ENCODE peak calls at places on chromosome 21, in five cellular contexts. One of them, this sample, is unnamed.

GRCh38 chr21:38989745-38990423 is 184.2 kb downstream of the ETS2 start:
- DNase-seq in keratinocyte: peak
- DNase-seq in fibroblast of mammary gland: peak
- DNase-seq in AG09319: peak
- DNase-seq in GM10248: no peak
- DNase-seq in this sample: no peak

GRCh38 chr21:45816794-45817193 is 164.8 kb upstream of the COL6A1 start:
- DNase-seq in keratinocyte: no peak
- DNase-seq in fibroblast of mammary gland: no peak
- DNase-seq in AG09319: no peak
- DNase-seq in GM10248: no peak
- DNase-seq in this sample: no peak

GRCh38 chr21:19557046-19557445 is 1153.5 kb upstream of the TMPRSS15 start:
- DNase-seq in keratinocyte: no peak
- DNase-seq in fibroblast of mammary gland: no peak
- DNase-seq in AG09319: no peak
- DNase-seq in GM10248: no peak
- DNase-seq in this sample: no peak

GRCh38 chr21:21232320-21232719 is 234.1 kb downstream of the NCAM2 start:
- DNase-seq in keratinocyte: no peak
- DNase-seq in fibroblast of mammary gland: peak
- DNase-seq in AG09319: peak
- DNase-seq in GM10248: no peak
- DNase-seq in this sample: no peak

GRCh38 chr21:25907573-25908275 is 173.0 kb downstream of the GABPA start:
- DNase-seq in keratinocyte: no peak
- DNase-seq in fibroblast of mammary gland: no peak
- DNase-seq in AG09319: no peak
- DNase-seq in GM10248: no peak
- DNase-seq in this sample: no peak

GRCh38 chr21:46613391-46613790 is 8.5 kb upstream of the S100B start:
- DNase-seq in keratinocyte: no peak
- DNase-seq in fibroblast of mammary gland: no peak
- DNase-seq in AG09319: no peak
- DNase-seq in GM10248: no peak
- DNase-seq in this sample: no peak

GRCh38 chr21:26115899-26116298 is 54.7 kb downstream of the APP start:
- DNase-seq in keratinocyte: no peak
- DNase-seq in fibroblast of mammary gland: peak
- DNase-seq in AG09319: peak
- DNase-seq in GM10248: no peak
- DNase-seq in this sample: no peak

GRCh38 chr21:17146426-17146825 is 366.4 kb upstream of the CXADR start:
- DNase-seq in keratinocyte: no peak
- DNase-seq in fibroblast of mammary gland: no peak
- DNase-seq in AG09319: no peak
- DNase-seq in GM10248: no peak
- DNase-seq in this sample: no peak

GRCh38 chr21:38669186-38669585 is 136.5 kb upstream of the ETS2 start:
- DNase-seq in keratinocyte: no peak
- DNase-seq in fibroblast of mammary gland: peak
- DNase-seq in AG09319: no peak
- DNase-seq in GM10248: peak
- DNase-seq in this sample: peak

GRCh38 chr21:25733859-25734653 is 648 bp downstream of the ATP5PF start:
- DNase-seq in keratinocyte: no peak
- DNase-seq in fibroblast of mammary gland: peak
- DNase-seq in AG09319: no peak
- DNase-seq in GM10248: no peak
- DNase-seq in this sample: peak

GRCh38 chr21:32382108-32382601 is 10.7 kb downstream of the URB1 start:
- DNase-seq in keratinocyte: no peak
- DNase-seq in fibroblast of mammary gland: peak
- DNase-seq in AG09319: peak
- DNase-seq in GM10248: no peak
- DNase-seq in this sample: no peak

GRCh38 chr21:16198546-16198945 is 468.8 kb downstream of the USP25 start:
- DNase-seq in keratinocyte: no peak
- DNase-seq in fibroblast of mammary gland: peak
- DNase-seq in AG09319: no peak
- DNase-seq in GM10248: no peak
- DNase-seq in this sample: no peak

GRCh38 chr21:35578350-35578782 is 482.0 kb downstream of the SETD4 start:
- DNase-seq in keratinocyte: no peak
- DNase-seq in fibroblast of mammary gland: peak
- DNase-seq in AG09319: peak
- DNase-seq in GM10248: no peak
- DNase-seq in this sample: no peak

GRCh38 chr21:10272216-10272615 is 249.2 kb upstream of the TPTE start:
- DNase-seq in keratinocyte: no peak
- DNase-seq in fibroblast of mammary gland: no peak
- DNase-seq in AG09319: no peak
- DNase-seq in GM10248: peak
- DNase-seq in this sample: no peak

DNA sequence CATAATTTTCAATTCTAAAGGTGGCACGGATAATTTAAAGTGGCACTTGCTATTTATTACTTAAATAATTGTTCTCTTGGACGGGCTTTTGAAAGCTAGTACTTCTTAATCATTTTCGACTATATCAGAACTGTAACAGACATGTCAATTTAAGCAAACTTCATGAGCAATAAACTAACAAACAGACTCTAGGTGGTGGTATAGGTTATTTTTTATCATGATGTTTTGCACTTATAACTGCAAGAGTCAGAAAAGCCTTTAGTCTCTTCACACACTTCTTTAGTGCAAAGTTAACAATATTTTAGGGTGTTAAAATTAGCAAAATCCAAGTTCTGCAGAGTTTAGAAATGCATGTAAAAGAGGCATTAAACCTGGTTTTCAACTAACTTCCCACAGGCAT is 2.2 kb downstream of the NRIP1 start:
- DNase-seq in keratinocyte: no peak
- DNase-seq in fibroblast of mammary gland: peak
- DNase-seq in AG09319: no peak
- DNase-seq in GM10248: peak
- DNase-seq in this sample: peak
- TF ChIP-seq CTCF in keratinocyte: peak
- TF ChIP-seq CTCF in fibroblast of mammary gland: peak
- TF ChIP-seq CTCF in AG09319: no peak
- TF ChIP-seq CTCF in GM10248: no peak
- TF ChIP-seq CTCF in this sample: no peak

GRCh38 chr21:42423197-42423675 is 19.5 kb downstream of the UBASH3A start:
- DNase-seq in keratinocyte: no peak
- DNase-seq in fibroblast of mammary gland: no peak
- DNase-seq in AG09319: no peak
- DNase-seq in GM10248: peak
- DNase-seq in this sample: peak

GRCh38 chr21:42417533-42417932 is 13.8 kb downstream of the UBASH3A start:
- DNase-seq in keratinocyte: no peak
- DNase-seq in fibroblast of mammary gland: no peak
- DNase-seq in AG09319: no peak
- DNase-seq in GM10248: no peak
- DNase-seq in this sample: peak

GRCh38 chr21:42423685-42424084 is 20.0 kb downstream of the UBASH3A start:
- DNase-seq in keratinocyte: no peak
- DNase-seq in fibroblast of mammary gland: no peak
- DNase-seq in AG09319: no peak
- DNase-seq in GM10248: no peak
- DNase-seq in this sample: no peak

GRCh38 chr21:42419845-42420244 is 16.1 kb downstream of the UBASH3A start:
- DNase-seq in keratinocyte: no peak
- DNase-seq in fibroblast of mammary gland: no peak
- DNase-seq in AG09319: no peak
- DNase-seq in GM10248: no peak
- DNase-seq in this sample: no peak

DNA sequence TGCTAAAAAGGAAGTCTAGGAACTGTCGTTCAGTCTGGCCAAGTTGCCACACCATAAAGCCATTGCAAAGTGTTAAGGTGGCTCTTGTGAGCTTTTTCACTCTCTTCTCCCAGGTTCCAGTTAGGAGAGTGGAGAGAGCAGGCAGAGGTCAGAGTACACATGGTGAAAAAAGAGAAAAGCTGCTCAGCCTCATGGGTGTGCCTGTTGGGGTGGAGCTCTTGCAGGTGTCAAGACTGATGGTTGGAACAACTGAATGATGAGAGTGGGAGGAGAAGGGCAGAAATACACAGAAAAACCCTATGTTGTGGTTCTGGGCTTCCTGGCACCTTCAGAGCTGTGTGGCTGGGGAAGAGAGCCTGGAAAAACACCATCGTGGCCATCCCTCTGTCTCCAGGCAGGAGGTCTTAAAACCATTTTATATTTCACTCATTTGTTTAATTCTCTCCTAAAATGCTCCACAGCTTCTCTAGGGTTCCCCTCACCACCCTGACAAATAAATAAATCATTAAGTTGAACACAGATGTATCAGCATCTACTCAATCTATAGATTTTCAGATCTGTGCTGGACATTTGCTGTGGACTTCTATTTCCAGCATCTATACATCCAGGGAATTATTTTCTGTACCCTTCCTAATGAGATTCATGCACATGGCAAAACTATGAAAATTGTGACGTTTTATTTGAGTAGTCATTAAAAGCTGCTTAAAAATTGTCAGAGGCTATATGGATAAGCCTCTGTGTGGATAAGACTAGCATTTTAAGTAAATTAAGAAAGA is 17.5 kb downstream of the UBASH3A start:
- DNase-seq in keratinocyte: no peak
- DNase-seq in fibroblast of mammary gland: no peak
- DNase-seq in AG09319: no peak
- DNase-seq in GM10248: no peak
- DNase-seq in this sample: no peak
- TF ChIP-seq CTCF in keratinocyte: no peak
- TF ChIP-seq CTCF in fibroblast of mammary gland: no peak
- TF ChIP-seq CTCF in AG09319: no peak
- TF ChIP-seq CTCF in GM10248: no peak
- TF ChIP-seq CTCF in this sample: no peak

GRCh38 chr21:44487831-44488230 is 32.5 kb downstream of the LRRC3 start:
- DNase-seq in keratinocyte: no peak
- DNase-seq in fibroblast of mammary gland: peak
- DNase-seq in AG09319: no peak
- DNase-seq in GM10248: no peak
- DNase-seq in this sample: peak
- TF ChIP-seq CTCF in keratinocyte: peak
- TF ChIP-seq CTCF in fibroblast of mammary gland: peak
- TF ChIP-seq CTCF in AG09319: peak
- TF ChIP-seq CTCF in GM10248: peak
- TF ChIP-seq CTCF in this sample: peak

DNA sequence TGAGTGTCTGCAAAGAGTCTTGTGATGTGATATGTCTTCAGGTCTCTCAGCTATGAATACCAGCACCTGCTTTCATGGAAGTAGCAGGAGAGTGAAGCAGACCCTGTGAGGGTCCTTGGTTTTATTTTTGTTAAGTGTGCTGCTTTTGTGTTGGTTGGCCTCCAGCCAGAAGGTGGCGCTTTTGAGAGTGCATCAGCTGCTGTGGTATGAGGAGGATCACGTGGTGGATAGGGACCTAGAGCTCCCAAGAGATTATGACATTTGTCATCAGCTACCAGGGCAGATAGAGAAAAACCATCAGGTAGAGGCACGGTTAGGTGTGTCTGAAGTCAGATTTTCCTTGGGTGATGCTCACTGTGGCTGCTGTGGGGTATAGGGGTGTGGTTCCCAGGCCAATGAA is 1232.1 kb downstream of the MRPL39 start:
- DNase-seq in keratinocyte: no peak
- DNase-seq in fibroblast of mammary gland: no peak
- DNase-seq in AG09319: no peak
- DNase-seq in GM10248: no peak
- DNase-seq in this sample: no peak
- TF ChIP-seq CTCF in keratinocyte: no peak
- TF ChIP-seq CTCF in fibroblast of mammary gland: no peak
- TF ChIP-seq CTCF in AG09319: no peak
- TF ChIP-seq CTCF in GM10248: no peak
- TF ChIP-seq CTCF in this sample: no peak

GRCh38 chr21:33645730-33646129 is 3.4 kb downstream of the ITSN1 start:
- DNase-seq in keratinocyte: no peak
- DNase-seq in fibroblast of mammary gland: no peak
- DNase-seq in AG09319: no peak
- DNase-seq in GM10248: no peak
- DNase-seq in this sample: no peak
- TF ChIP-seq CTCF in keratinocyte: no peak
- TF ChIP-seq CTCF in fibroblast of mammary gland: no peak
- TF ChIP-seq CTCF in AG09319: no peak
- TF ChIP-seq CTCF in GM10248: no peak
- TF ChIP-seq CTCF in this sample: no peak

GRCh38 chr21:36973986-36974850 is 7.7 kb upstream of the HLCS start:
- DNase-seq in keratinocyte: no peak
- DNase-seq in fibroblast of mammary gland: no peak
- DNase-seq in AG09319: no peak
- DNase-seq in GM10248: no peak
- DNase-seq in this sample: no peak

GRCh38 chr21:36976228-36976627 is 9.8 kb upstream of the HLCS start:
- DNase-seq in keratinocyte: no peak
- DNase-seq in fibroblast of mammary gland: no peak
- DNase-seq in AG09319: no peak
- DNase-seq in GM10248: no peak
- DNase-seq in this sample: no peak

GRCh38 chr21:36980280-36981048 is 14.0 kb upstream of the HLCS start:
- DNase-seq in keratinocyte: no peak
- DNase-seq in fibroblast of mammary gland: peak
- DNase-seq in AG09319: no peak
- DNase-seq in GM10248: peak
- DNase-seq in this sample: no peak

GRCh38 chr21:36974851-36975192 is 8.4 kb upstream of the HLCS start:
- DNase-seq in keratinocyte: no peak
- DNase-seq in fibroblast of mammary gland: no peak
- DNase-seq in AG09319: no peak
- DNase-seq in GM10248: no peak
- DNase-seq in this sample: no peak

DNA sequence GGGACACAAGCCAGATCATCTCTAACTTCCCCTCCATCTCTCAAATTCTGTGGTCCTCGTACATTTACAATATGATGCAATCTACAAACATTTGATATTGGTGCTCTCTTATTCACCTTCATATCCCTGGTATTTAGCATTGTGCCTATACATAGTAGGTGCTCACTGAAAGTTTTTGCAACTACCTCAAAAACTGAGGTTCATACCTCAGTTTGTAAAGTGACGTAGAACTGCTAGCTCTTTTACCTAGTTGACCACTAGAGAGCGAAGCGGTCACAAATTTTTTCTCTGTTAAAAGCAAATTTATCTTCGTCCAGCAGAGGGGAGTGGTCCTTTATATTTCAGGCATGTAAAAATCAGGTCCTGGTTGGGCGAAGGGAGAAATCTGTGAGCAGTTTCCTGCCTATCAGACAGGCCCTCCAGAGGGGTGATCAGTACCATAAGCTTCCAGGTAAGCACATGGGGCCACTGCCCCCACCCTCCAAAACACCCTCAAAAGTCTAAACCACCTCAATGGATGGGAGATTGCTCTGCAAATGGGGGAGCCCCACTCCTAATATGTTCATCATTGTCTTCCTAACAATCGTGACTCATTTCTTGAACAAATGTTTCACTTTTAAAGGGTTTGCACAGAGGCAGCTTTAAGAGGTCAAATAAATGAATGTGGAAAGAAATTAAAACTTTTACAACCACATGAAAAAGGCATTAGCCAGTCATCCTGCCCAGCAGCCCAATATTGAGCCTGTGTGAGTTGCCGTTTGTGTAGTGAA is 10.6 kb upstream of the HLCS start:
- DNase-seq in keratinocyte: no peak
- DNase-seq in fibroblast of mammary gland: peak
- DNase-seq in AG09319: peak
- DNase-seq in GM10248: peak
- DNase-seq in this sample: peak
- TF ChIP-seq CTCF in keratinocyte: no peak
- TF ChIP-seq CTCF in fibroblast of mammary gland: peak
- TF ChIP-seq CTCF in AG09319: peak
- TF ChIP-seq CTCF in GM10248: peak
- TF ChIP-seq CTCF in this sample: peak

GRCh38 chr21:40615503-40616376 is 231.2 kb downstream of the DSCAM start:
- DNase-seq in keratinocyte: no peak
- DNase-seq in fibroblast of mammary gland: no peak
- DNase-seq in AG09319: no peak
- DNase-seq in GM10248: no peak
- DNase-seq in this sample: no peak
- TF ChIP-seq CTCF in keratinocyte: no peak
- TF ChIP-seq CTCF in fibroblast of mammary gland: no peak
- TF ChIP-seq CTCF in AG09319: no peak
- TF ChIP-seq CTCF in GM10248: no peak
- TF ChIP-seq CTCF in this sample: no peak

This sample was measured in GM20000.